ENCODE peak calls at places on chromosomes 5 and 9, in nine cellular contexts. O is heart right ventricle, E is body of pancreas, C is ovary, H is fibroblast of lung, F is osteocyte, Y is mammary epithelial cell, D is B cell, L is epithelial cell of esophagus. S is an unnamed sample.

GRCh38 chr5:159311063-159311462 is 19.2 kb downstream of the IL12B start:
- DNase-seq in E (no peak), O (no peak), D (no peak), F (no peak), C (no peak), L (no peak), Y (no peak), H (no peak), S (no peak)

GRCh38 chr9:4430492-4431261 is 59.6 kb upstream of the SLC1A1 start:
- DNase-seq in H (peak; percentile 11), E (no peak), L (no peak), D (no peak), F (no peak), O (no peak), Y (no peak), C (no peak), S (no peak)

GRCh38 chr5:10581867-10582511 is 18.1 kb downstream of the ANKRD33B start:
- DNase-seq in D (no peak), E (no peak), O (no peak), C (no peak), H (no peak), L (no peak), F (peak; percentile 34), Y (no peak), S (no peak)

GRCh38 chr9:104075801-104076753 is 18.0 kb upstream of the SMC2 start:
- DNase-seq in E (no peak), D (no peak), Y (peak; percentile 91), O (no peak), C (no peak), L (peak; percentile 45), H (peak; percentile 69), F (no peak), S (no peak)

GRCh38 chr9:12702160-12702758 is 9.1 kb downstream of the TYRP1 start:
- DNase-seq in O (peak; percentile 17), E (peak; percentile 37), L (peak; percentile 70), C (no peak), H (peak; percentile 72), F (no peak), D (no peak), Y (peak; percentile 41), S (no peak)

GRCh38 chr5:179326176-179326997 is 18.9 kb downstream of the ADAMTS2 start:
- DNase-seq in H (peak; percentile 20), E (no peak), L (no peak), O (peak; percentile 62), D (no peak), C (peak; percentile 85), Y (no peak), F (no peak), S (no peak)

GRCh38 chr9:72554221-72554641 is 32.8 kb downstream of the TMC1 start:
- DNase-seq in F (no peak), H (peak; percentile 96), C (no peak), O (no peak), E (no peak), Y (no peak), D (no peak), L (no peak), S (no peak)

GRCh38 chr5:108481355-108481931 is 99.5 kb upstream of the FBXL17 start:
- DNase-seq in F (no peak), H (peak; percentile 19), O (peak; percentile 7), Y (peak; percentile 16), L (peak; percentile 49), E (no peak), C (no peak), D (peak; percentile 14), S (peak; percentile 12)

GRCh38 chr5:172441262-172441751 is 13.0 kb downstream of the SH3PXD2B start:
- DNase-seq in L (no peak), E (peak; percentile 57), O (no peak), Y (no peak), F (no peak), H (no peak), C (no peak), D (no peak), S (no peak)

GRCh38 chr9:91424403-91425176 is 958 bp upstream of the NFIL3 start:
- DNase-seq in L (peak; percentile 83), H (peak; percentile 81), E (peak; percentile 80), Y (peak; percentile 66), F (peak; percentile 87), D (peak; percentile 84), O (peak; percentile 86), C (peak; percentile 91), S (peak; percentile 38)

GRCh38 chr5:157828949-157829639 is 29.9 kb downstream of the CLINT1 start:
- DNase-seq in O (no peak), L (peak; percentile 26), E (no peak), F (no peak), Y (peak; percentile 7), D (peak; percentile 9), C (no peak), H (no peak), S (no peak)
- TF ChIP-seq CTCF in O (peak; percentile 32), L (peak; percentile 40), E (no peak), F (peak; percentile 38), Y (peak; percentile 45), D (no peak), C (no peak), H (no peak), S (peak; percentile 41)

DNA sequence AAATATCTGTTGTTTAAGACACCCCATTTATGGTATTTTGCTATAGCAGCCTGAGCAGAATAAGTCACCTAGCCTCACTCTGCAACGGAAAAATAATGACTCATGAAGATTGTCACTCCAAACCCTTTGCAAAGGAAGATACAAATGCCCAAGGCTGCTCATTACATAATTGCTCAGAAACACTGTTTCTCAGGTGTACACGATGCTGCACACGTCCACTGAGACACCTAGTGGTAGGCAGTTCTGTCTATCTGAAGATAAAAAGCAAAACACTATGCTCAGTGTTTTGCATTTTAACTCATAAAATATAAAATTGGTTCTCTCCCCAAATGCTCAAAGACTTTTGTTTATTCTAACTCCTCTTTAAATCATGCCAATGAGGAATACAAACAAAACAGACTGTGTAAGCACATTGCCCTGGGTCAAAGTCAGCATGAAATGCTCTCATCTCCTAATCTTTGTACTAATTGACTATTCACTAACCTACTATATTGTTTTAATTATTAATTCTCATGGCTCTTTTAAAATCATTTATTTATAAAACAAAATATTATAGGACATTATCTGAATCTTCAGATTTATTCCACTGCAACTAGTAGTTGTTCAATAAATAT is 7.7 kb upstream of the TSLP start:
- DNase-seq in L (peak; percentile 88), H (peak; percentile 26), D (no peak), E (no peak), Y (peak; percentile 60), O (no peak), C (no peak), F (no peak), S (peak; percentile 36)
- TF ChIP-seq CTCF in L (peak; percentile 90), H (peak; percentile 43), D (no peak), E (no peak), Y (peak; percentile 91), O (peak; percentile 50), C (no peak), F (peak; percentile 45), S (peak; percentile 51)

GRCh38 chr5:28576022-28576421 is 1537.6 kb upstream of the CDH9 start:
- DNase-seq in L (peak; percentile 52), C (no peak), F (no peak), O (no peak), D (no peak), E (no peak), H (peak; percentile 9), Y (peak; percentile 17), S (no peak)
- TF ChIP-seq CTCF in L (peak; percentile 78), C (no peak), F (peak; percentile 42), O (no peak), D (no peak), E (no peak), H (no peak), Y (peak; percentile 56), S (no peak)

GRCh38 chr9:88660611-88661010 is 125.6 kb downstream of the NXNL2 start:
- DNase-seq in Y (peak; percentile 50), H (peak; percentile 14), C (no peak), E (no peak), L (peak; percentile 60), O (no peak), F (no peak), D (no peak), S (no peak)
- TF ChIP-seq CTCF in Y (peak; percentile 68), H (peak; percentile 44), C (no peak), E (no peak), L (peak; percentile 48), O (peak; percentile 8), F (peak; percentile 44), D (no peak), S (peak; percentile 13)

GRCh38 chr9:68905129-68905528 is 108.8 kb downstream of the PRKACG start:
- DNase-seq in E (no peak), O (no peak), F (no peak), H (no peak), C (no peak), L (no peak), D (no peak), Y (no peak), S (no peak)
- TF ChIP-seq CTCF in E (no peak), O (no peak), F (no peak), H (no peak), C (no peak), L (no peak), D (no peak), Y (no peak), S (no peak)

GRCh38 chr9:81563020-81563407 is 126.3 kb downstream of the TLE1 start:
- DNase-seq in E (no peak), O (no peak), H (no peak), F (no peak), L (no peak), D (no peak), Y (no peak), C (no peak), S (no peak)

GRCh38 chr9:81564632-81565031 is 124.7 kb downstream of the TLE1 start:
- DNase-seq in D (no peak), O (no peak), L (no peak), C (no peak), F (no peak), Y (no peak), H (no peak), E (no peak), S (no peak)

GRCh38 chr9:81562221-81563019 is 126.9 kb downstream of the TLE1 start:
- DNase-seq in F (no peak), D (no peak), H (peak; percentile 92), E (peak; percentile 66), O (peak; percentile 63), L (peak; percentile 93), C (no peak), Y (peak; percentile 91), S (no peak)

GRCh38 chr9:81565144-81565543 is 124.2 kb downstream of the TLE1 start:
- DNase-seq in H (no peak), E (no peak), L (no peak), Y (no peak), C (no peak), F (no peak), O (no peak), D (no peak), S (no peak)

DNA sequence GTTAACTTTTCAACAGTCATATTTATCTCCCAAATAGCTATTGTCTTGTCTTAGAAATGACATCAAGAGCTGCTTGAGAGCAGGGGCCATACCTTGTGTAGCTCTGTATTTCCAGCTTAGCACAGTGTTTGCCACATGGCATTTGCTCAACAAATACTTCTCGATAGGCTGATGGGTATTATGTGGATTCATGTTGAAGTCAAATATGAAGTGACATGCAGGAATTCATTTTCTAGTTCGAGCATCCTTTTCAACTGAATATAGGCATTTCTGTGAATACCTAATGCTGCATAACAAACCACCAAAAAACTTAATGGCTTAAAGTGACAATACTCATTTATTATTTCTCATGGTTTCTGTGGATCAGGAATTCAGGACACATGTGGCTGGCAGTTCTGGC is 125.6 kb downstream of the TLE1 start:
- DNase-seq in C (no peak), Y (no peak), H (no peak), D (no peak), F (no peak), E (no peak), L (no peak), O (no peak), S (no peak)
- TF ChIP-seq CTCF in C (no peak), Y (no peak), H (no peak), D (no peak), F (no peak), E (no peak), L (no peak), O (no peak), S (no peak)

GRCh38 chr5:120327180-120327579 is 136.9 kb upstream of the PRR16 start:
- DNase-seq in Y (no peak), H (peak; percentile 6), O (no peak), E (no peak), D (no peak), L (no peak), C (no peak), F (no peak), S (no peak)
- TF ChIP-seq CTCF in Y (peak; percentile 29), H (no peak), O (peak; percentile 20), E (no peak), D (no peak), L (no peak), C (no peak), F (no peak), S (no peak)